ENCODE peak calls at places on chromosomes 3 and 15, in ten cellular contexts. S is HCT116, J is T-helper 17 cell, Z is anterior cingulate cortex, I is lower lobe of right lung, M is erythroblast, R is fibroblast of villous mesenchyme, C is small intestine, E is neural crest cell, T is NCI-H1436. Q is an unnamed sample.

GRCh38 chr15:68224546-68225250 is 4.8 kb downstream of the CLN6 start:
- DNase-seq in S (no peak), J (no peak), Z (no peak), I (no peak), M (no peak), R (no peak), C (no peak), E (no peak), T (no peak), Q (no peak)

GRCh38 chr3:87949879-87950208 is 109.0 kb downstream of the CGGBP1 start:
- DNase-seq in S (no peak), J (no peak), Z (no peak), I (no peak), M (no peak), R (no peak), C (no peak), E (no peak), T (no peak), Q (no peak)

GRCh38 chr3:153138267-153139210 is 23.5 kb upstream of the RAP2B start:
- DNase-seq in S (peak), J (no peak), Z (no peak), I (peak), M (peak), R (peak), C (peak), E (no peak), T (no peak), Q (no peak)

GRCh38 chr3:117809157-117810081 is 1099.8 kb downstream of the TUSC7 start:
- DNase-seq in S (no peak), J (no peak), Z (no peak), I (no peak), M (no peak), R (no peak), C (no peak), E (no peak), T (no peak), Q (no peak)

GRCh38 chr3:188421151-188421821 is 267.3 kb downstream of the LPP start:
- DNase-seq in S (no peak), J (no peak), Z (no peak), I (no peak), M (no peak), R (peak), C (no peak), E (no peak), T (no peak), Q (no peak)

GRCh38 chr3:126338796-126339241 is 18.4 kb downstream of the KLF15 start:
- DNase-seq in S (no peak), J (no peak), Z (no peak), I (peak), M (no peak), R (no peak), C (no peak), E (no peak), T (no peak), Q (no peak)

GRCh38 chr3:151386063-151386462 is 1.5 kb upstream of the P2RY12 start:
- DNase-seq in S (no peak), J (no peak), Z (no peak), I (no peak), M (no peak), R (peak), C (no peak), E (no peak), T (no peak), Q (no peak)

GRCh38 chr3:97674477-97674876 is 90.1 kb upstream of the ARL6 start:
- DNase-seq in S (no peak), J (no peak), Z (no peak), I (no peak), M (no peak), R (no peak), C (no peak), E (no peak), T (no peak), Q (no peak)

GRCh38 chr3:125072749-125073404 is 17.1 kb upstream of the HEG1 start:
- DNase-seq in S (no peak), J (no peak), Z (no peak), I (no peak), M (no peak), R (peak), C (no peak), E (no peak), T (no peak), Q (no peak)

GRCh38 chr3:157166559-157166958 is 6.6 kb upstream of the CCNL1 start:
- DNase-seq in S (no peak), J (no peak), Z (no peak), I (no peak), M (no peak), R (no peak), C (peak), E (no peak), T (no peak), Q (no peak)

GRCh38 chr3:4776980-4777581 is 202.2 kb upstream of the BHLHE40 start:
- DNase-seq in S (no peak), J (no peak), Z (no peak), I (no peak), M (no peak), R (peak), C (peak), E (no peak), T (no peak), Q (no peak)

GRCh38 chr3:56870436-56870835 is 68.7 kb upstream of the ARHGEF3 start:
- DNase-seq in S (no peak), J (no peak), Z (no peak), I (no peak), M (no peak), R (peak), C (no peak), E (no peak), T (no peak), Q (no peak)

GRCh38 chr3:186760141-186760813 is 23.1 kb upstream of the EIF4A2 start:
- DNase-seq in S (peak), J (no peak), Z (no peak), I (no peak), M (no peak), R (no peak), C (peak), E (no peak), T (no peak), Q (no peak)

GRCh38 chr3:139564290-139564861 is 24.8 kb upstream of the RBP1 start:
- DNase-seq in S (peak), J (no peak), Z (no peak), I (no peak), M (peak), R (no peak), C (no peak), E (no peak), T (no peak), Q (peak)

GRCh38 chr3:120623719-120624093 is 27.6 kb downstream of the NDUFB4 start:
- DNase-seq in S (no peak), J (no peak), Z (no peak), I (no peak), M (no peak), R (no peak), C (no peak), E (no peak), T (no peak), Q (no peak)

GRCh38 chr3:143751643-143752178 is 96.6 kb downstream of the SLC9A9 start:
- DNase-seq in S (no peak), J (no peak), Z (no peak), I (no peak), M (no peak), R (no peak), C (no peak), E (no peak), T (no peak), Q (no peak)

GRCh38 chr15:68166847-68167246 is 38.3 kb downstream of the CALML4 start:
- DNase-seq in S (no peak), J (no peak), Z (no peak), I (no peak), M (no peak), R (no peak), C (peak), E (no peak), T (no peak), Q (no peak)

GRCh38 chr3:172760406-172760805 is 9.9 kb downstream of the ECT2 start:
- DNase-seq in S (no peak), J (no peak), Z (no peak), I (no peak), M (no peak), R (peak), C (no peak), E (no peak), T (no peak), Q (no peak)

GRCh38 chr3:18295171-18295920 is 129.8 kb downstream of the SATB1 start:
- DNase-seq in S (peak), J (no peak), Z (no peak), I (peak), M (peak), R (no peak), C (peak), E (no peak), T (no peak), Q (no peak)

GRCh38 chr3:198079771-198080520 is 119.9 kb downstream of the LMLN start:
- DNase-seq in S (peak), J (peak), Z (no peak), I (no peak), M (peak), R (peak), C (no peak), E (peak), T (no peak), Q (no peak)

GRCh38 chr3:192727032-192727847 is at the start of gene FGF12:
- DNase-seq in S (no peak), J (no peak), Z (peak), I (peak), M (no peak), R (no peak), C (peak), E (peak), T (peak), Q (peak)

GRCh38 chr3:37688756-37689155 is 172.9 kb upstream of the CTDSPL start:
- DNase-seq in S (no peak), J (no peak), Z (no peak), I (no peak), M (no peak), R (no peak), C (no peak), E (no peak), T (no peak), Q (no peak)

GRCh38 chr15:33145447-33145846 is 49.1 kb downstream of the FMN1 start:
- DNase-seq in S (no peak), J (no peak), Z (no peak), I (no peak), M (peak), R (no peak), C (no peak), E (no peak), T (no peak), Q (no peak)

GRCh38 chr3:87167634-87168456 is 59.3 kb upstream of the CHMP2B start:
- DNase-seq in S (peak), J (no peak), Z (no peak), I (no peak), M (peak), R (peak), C (peak), E (peak), T (peak), Q (peak)

GRCh38 chr15:73273181-73274002 is 95.4 kb downstream of the HCN4 start:
- DNase-seq in S (peak), J (no peak), Z (peak), I (no peak), M (peak), R (peak), C (peak), E (peak), T (peak), Q (peak)

GRCh38 chr3:156681003-156681402 is 6.6 kb downstream of the TIPARP start:
- DNase-seq in S (no peak), J (no peak), Z (no peak), I (no peak), M (peak), R (peak), C (peak), E (no peak), T (no peak), Q (peak)

GRCh38 chr15:89121414-89121813 is 33.2 kb downstream of the ABHD2 start:
- DNase-seq in S (no peak), J (no peak), Z (no peak), I (no peak), M (no peak), R (no peak), C (peak), E (no peak), T (no peak), Q (peak)

GRCh38 chr3:49378249-49378899 is 20.2 kb upstream of the GPX1 start:
- DNase-seq in S (no peak), J (no peak), Z (no peak), I (peak), M (no peak), R (peak), C (no peak), E (no peak), T (no peak), Q (no peak)

GRCh38 chr3:8767667-8768363 is 1.6 kb downstream of the OXTR start:
- DNase-seq in S (no peak), J (no peak), Z (no peak), I (no peak), M (no peak), R (no peak), C (peak), E (no peak), T (no peak), Q (no peak)

GRCh38 chr15:82807920-82808633 is 1.4 kb upstream of the WHAMM start:
- DNase-seq in S (no peak), J (no peak), Z (no peak), I (no peak), M (no peak), R (no peak), C (peak), E (no peak), T (no peak), Q (no peak)

GRCh38 chr3:182487048-182487447 is 306.3 kb upstream of the ATP11B start:
- DNase-seq in S (no peak), J (no peak), Z (no peak), I (no peak), M (no peak), R (no peak), C (no peak), E (no peak), T (no peak), Q (peak)

Q was measured in NCI-H2081.